ENCODE peak calls at places on chromosome 5, in four cellular contexts. One of them, this sample, is unnamed.

GRCh38 chr5:10387690-10388089 is 34.2 kb downstream of the MARCHF6 start:
- DNase-seq in IMR-90: peak
- DNase-seq in A549: no peak
- DNase-seq in K562: no peak
- DNase-seq in this sample: no peak

GRCh38 chr5:35752012-35752411 is 104.7 kb upstream of the IL7R start:
- DNase-seq in IMR-90: no peak
- DNase-seq in A549: no peak
- DNase-seq in K562: no peak
- DNase-seq in this sample: no peak

GRCh38 chr5:140298183-140298601 is 4.7 kb downstream of the PFDN1 start:
- DNase-seq in IMR-90: peak
- DNase-seq in A549: no peak
- DNase-seq in K562: no peak
- DNase-seq in this sample: no peak

GRCh38 chr5:109823597-109823996 is 133.9 kb downstream of the MAN2A1 start:
- DNase-seq in IMR-90: peak
- DNase-seq in A549: peak
- DNase-seq in K562: no peak
- DNase-seq in this sample: no peak

GRCh38 chr5:101425345-101425744 is 522.3 kb upstream of the ST8SIA4 start:
- DNase-seq in IMR-90: no peak
- DNase-seq in A549: no peak
- DNase-seq in K562: peak
- DNase-seq in this sample: no peak

GRCh38 chr5:74192606-74193299 is 447.8 kb downstream of the ENC1 start:
- DNase-seq in IMR-90: no peak
- DNase-seq in A549: no peak
- DNase-seq in K562: no peak
- DNase-seq in this sample: no peak

GRCh38 chr5:175823731-175824525 is 47.5 kb upstream of the CPLX2 start:
- DNase-seq in IMR-90: no peak
- DNase-seq in A549: no peak
- DNase-seq in K562: no peak
- DNase-seq in this sample: no peak

GRCh38 chr5:111681791-111682190 is 75.2 kb downstream of the NREP start:
- DNase-seq in IMR-90: peak
- DNase-seq in A549: no peak
- DNase-seq in K562: no peak
- DNase-seq in this sample: no peak

GRCh38 chr5:125717209-125717608 is 706.0 kb upstream of the GRAMD2B start:
- DNase-seq in IMR-90: peak
- DNase-seq in A549: no peak
- DNase-seq in K562: no peak
- DNase-seq in this sample: no peak

GRCh38 chr5:18772475-18772874 is 1138.2 kb downstream of the TAF11L14 start:
- DNase-seq in IMR-90: no peak
- DNase-seq in A549: peak
- DNase-seq in K562: peak
- DNase-seq in this sample: no peak

GRCh38 chr5:9201761-9202160 is 344.1 kb downstream of the SEMA5A start:
- DNase-seq in IMR-90: peak
- DNase-seq in A549: no peak
- DNase-seq in K562: no peak
- DNase-seq in this sample: no peak

GRCh38 chr5:90981177-90981576 is 401.9 kb downstream of the ARRDC3 start:
- DNase-seq in IMR-90: no peak
- DNase-seq in A549: no peak
- DNase-seq in K562: no peak
- DNase-seq in this sample: no peak

GRCh38 chr5:125415126-125415525 is 668.7 kb upstream of the ZNF608 start:
- DNase-seq in IMR-90: no peak
- DNase-seq in A549: no peak
- DNase-seq in K562: no peak
- DNase-seq in this sample: no peak

GRCh38 chr5:42984307-42984706 is 55.8 kb downstream of the ANXA2R start:
- DNase-seq in IMR-90: no peak
- DNase-seq in A549: no peak
- DNase-seq in K562: no peak
- DNase-seq in this sample: no peak

GRCh38 chr5:56383761-56384160 is 150.6 kb upstream of the ANKRD55 start:
- DNase-seq in IMR-90: no peak
- DNase-seq in A549: no peak
- DNase-seq in K562: peak
- DNase-seq in this sample: no peak

GRCh38 chr5:54738118-54738972 is 220.8 kb downstream of the SNX18 start:
- DNase-seq in IMR-90: peak
- DNase-seq in A549: no peak
- DNase-seq in K562: peak
- DNase-seq in this sample: no peak

GRCh38 chr5:11619339-11620028 is 284.8 kb downstream of the CTNND2 start:
- DNase-seq in IMR-90: no peak
- DNase-seq in A549: no peak
- DNase-seq in K562: no peak
- DNase-seq in this sample: no peak

GRCh38 chr5:142641681-142642080 is 44.2 kb downstream of the FGF1 start:
- DNase-seq in IMR-90: peak
- DNase-seq in A549: no peak
- DNase-seq in K562: no peak
- DNase-seq in this sample: no peak

GRCh38 chr5:55485073-55485472 is 49.7 kb downstream of the PLPP1 start:
- DNase-seq in IMR-90: no peak
- DNase-seq in A549: no peak
- DNase-seq in K562: no peak
- DNase-seq in this sample: no peak

GRCh38 chr5:23704176-23704855 is 196.9 kb downstream of the PRDM9 start:
- DNase-seq in IMR-90: no peak
- DNase-seq in A549: no peak
- DNase-seq in K562: no peak
- DNase-seq in this sample: no peak

GRCh38 chr5:165457854-165458481 is 1952.5 kb downstream of the MAT2B start:
- DNase-seq in IMR-90: peak
- DNase-seq in A549: no peak
- DNase-seq in K562: peak
- DNase-seq in this sample: no peak

GRCh38 chr5:171806976-171807823 is 21.6 kb downstream of the SMIM23 start:
- DNase-seq in IMR-90: peak
- DNase-seq in A549: no peak
- DNase-seq in K562: no peak
- DNase-seq in this sample: no peak

GRCh38 chr5:61563401-61563800 is 231.3 kb downstream of the ZSWIM6 start:
- DNase-seq in IMR-90: peak
- DNase-seq in A549: no peak
- DNase-seq in K562: no peak
- DNase-seq in this sample: no peak
- TF ChIP-seq ELK1 in IMR-90: no peak
- TF ChIP-seq ELK1 in A549: no peak
- TF ChIP-seq ELK1 in K562: no peak
- TF ChIP-seq ELK1 in this sample: no peak

GRCh38 chr5:38607930-38608545 is 51.6 kb upstream of the LIFR start:
- DNase-seq in IMR-90: peak
- DNase-seq in A549: no peak
- DNase-seq in K562: peak
- DNase-seq in this sample: no peak
- TF ChIP-seq ELK1 in IMR-90: no peak
- TF ChIP-seq ELK1 in A549: no peak
- TF ChIP-seq ELK1 in K562: no peak
- TF ChIP-seq ELK1 in this sample: no peak

GRCh38 chr5:373710-374602 is 52.4 kb downstream of the AHRR start:
- DNase-seq in IMR-90: peak
- DNase-seq in A549: peak
- DNase-seq in K562: peak
- DNase-seq in this sample: no peak
- TF ChIP-seq ELK1 in IMR-90: no peak
- TF ChIP-seq ELK1 in A549: no peak
- TF ChIP-seq ELK1 in K562: no peak
- TF ChIP-seq ELK1 in this sample: peak

GRCh38 chr5:168765220-168766037 is 186.3 kb upstream of the PANK3 start:
- DNase-seq in IMR-90: no peak
- DNase-seq in A549: no peak
- DNase-seq in K562: no peak
- DNase-seq in this sample: no peak
- TF ChIP-seq ELK1 in IMR-90: no peak
- TF ChIP-seq ELK1 in A549: no peak
- TF ChIP-seq ELK1 in K562: no peak
- TF ChIP-seq ELK1 in this sample: no peak

GRCh38 chr5:68426609-68427008 is 211.1 kb downstream of the PIK3R1 start:
- DNase-seq in IMR-90: no peak
- DNase-seq in A549: no peak
- DNase-seq in K562: no peak
- DNase-seq in this sample: no peak

GRCh38 chr5:68429510-68429909 is 214.0 kb downstream of the PIK3R1 start:
- DNase-seq in IMR-90: no peak
- DNase-seq in A549: no peak
- DNase-seq in K562: no peak
- DNase-seq in this sample: no peak

GRCh38 chr5:68430282-68430681 is 214.7 kb downstream of the PIK3R1 start:
- DNase-seq in IMR-90: no peak
- DNase-seq in A549: no peak
- DNase-seq in K562: no peak
- DNase-seq in this sample: no peak

GRCh38 chr5:68431181-68431580 is 215.6 kb downstream of the PIK3R1 start:
- DNase-seq in IMR-90: no peak
- DNase-seq in A549: no peak
- DNase-seq in K562: no peak
- DNase-seq in this sample: no peak

DNA sequence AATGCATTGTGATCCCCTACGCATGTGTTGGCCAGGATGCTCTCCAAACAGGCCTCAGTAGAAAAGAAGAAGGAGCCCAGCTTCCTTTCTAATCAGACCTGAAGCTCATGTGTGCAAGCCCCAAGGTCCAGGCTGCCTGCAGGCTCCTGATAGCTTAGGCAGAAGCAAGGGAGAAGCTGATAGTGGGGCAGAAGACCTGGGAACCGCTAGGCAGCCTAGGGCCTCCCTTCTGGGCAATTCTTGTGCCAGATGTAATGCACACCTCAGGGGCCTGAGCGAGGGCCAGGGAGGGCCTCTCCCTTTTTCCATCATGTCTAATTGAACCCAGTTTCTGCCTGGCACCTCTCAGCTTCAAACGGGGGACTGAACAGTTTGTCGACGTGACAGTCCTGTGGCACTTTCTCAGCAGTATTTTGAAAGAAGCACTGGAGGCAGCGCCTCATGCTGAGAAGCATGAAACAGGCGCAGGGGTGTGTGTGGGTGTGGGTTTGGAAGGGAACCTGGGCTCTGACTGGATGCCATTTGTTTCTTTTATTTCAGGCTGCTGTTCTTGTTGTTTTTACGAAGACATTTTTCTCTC is 212.8 kb downstream of the PIK3R1 start:
- DNase-seq in IMR-90: no peak
- DNase-seq in A549: no peak
- DNase-seq in K562: peak
- DNase-seq in this sample: no peak
- TF ChIP-seq ELK1 in IMR-90: no peak
- TF ChIP-seq ELK1 in A549: no peak
- TF ChIP-seq ELK1 in K562: no peak
- TF ChIP-seq ELK1 in this sample: no peak

GRCh38 chr5:157165668-157166067 is 396 bp downstream of the GARIN3 start:
- DNase-seq in IMR-90: no peak
- DNase-seq in A549: no peak
- DNase-seq in K562: no peak
- DNase-seq in this sample: no peak

GRCh38 chr5:157167219-157167621 is 1.2 kb upstream of the GARIN3 start:
- DNase-seq in IMR-90: peak
- DNase-seq in A549: no peak
- DNase-seq in K562: no peak
- DNase-seq in this sample: peak

GRCh38 chr5:157165261-157165660 is 803 bp downstream of the GARIN3 start:
- DNase-seq in IMR-90: no peak
- DNase-seq in A549: no peak
- DNase-seq in K562: no peak
- DNase-seq in this sample: no peak

GRCh38 chr5:157166164-157166493 is at the start of gene GARIN3:
- DNase-seq in IMR-90: no peak
- DNase-seq in A549: no peak
- DNase-seq in K562: no peak
- DNase-seq in this sample: no peak

GRCh38 chr5:157166494-157167218 is 592 bp upstream of the GARIN3 start:
- DNase-seq in IMR-90: no peak
- DNase-seq in A549: no peak
- DNase-seq in K562: no peak
- DNase-seq in this sample: no peak
- TF ChIP-seq ELK1 in IMR-90: no peak
- TF ChIP-seq ELK1 in A549: no peak
- TF ChIP-seq ELK1 in K562: no peak
- TF ChIP-seq ELK1 in this sample: no peak

This sample was measured in GM12878.